ENCODE peak calls at places on chromosomes 7 and 10, in eight cellular contexts. N, I, X, O, H, A, R and U are unnamed samples.

GRCh38 chr7:63073736-63074135 is 924.9 kb upstream of the ZNF722 start:
- DNase-seq in X (no peak), R (peak; percentile 30), I (no peak), N (no peak), H (no peak), A (no peak), O (no peak), U (no peak)

GRCh38 chr7:33495207-33495606 is 365.8 kb downstream of the BBS9 start:
- DNase-seq in X (no peak), O (no peak), R (no peak), H (no peak), I (no peak), A (no peak), N (no peak), U (no peak)

GRCh38 chr10:32744321-32744720 is 213.7 kb downstream of the ITGB1 start:
- DNase-seq in X (no peak), R (no peak), H (no peak), I (no peak), N (peak; percentile 6), A (no peak), O (no peak), U (no peak)

GRCh38 chr7:87628780-87629569 is 777 bp downstream of the RUNDC3B start:
- DNase-seq in N (peak; percentile 8), I (peak; percentile 24), R (no peak), A (peak; percentile 64), X (peak; percentile 19), O (peak; percentile 79), H (peak; percentile 13), U (peak; percentile 49)

GRCh38 chr10:13904053-13904452 is 317.3 kb downstream of the PRPF18 start:
- DNase-seq in R (no peak), N (no peak), A (no peak), H (no peak), O (no peak), I (no peak), X (no peak), U (no peak)

GRCh38 chr7:44145419-44145968 is 4.4 kb upstream of the MYL7 start:
- DNase-seq in R (no peak), H (no peak), A (no peak), I (peak; percentile 66), O (peak; percentile 55), X (no peak), N (no peak), U (no peak)

GRCh38 chr10:116668018-116668417 is 47.3 kb downstream of the PNLIPRP2 start:
- DNase-seq in R (no peak), O (no peak), N (no peak), H (no peak), A (no peak), I (no peak), X (no peak), U (no peak)

GRCh38 chr7:7969306-7970112 is 913 bp downstream of the GLCCI1 start:
- DNase-seq in X (peak; percentile 22), O (peak; percentile 71), A (peak; percentile 70), I (peak; percentile 52), R (no peak), H (peak; percentile 61), N (peak; percentile 32), U (peak; percentile 21)

GRCh38 chr7:81161459-81162075 is 242.7 kb upstream of the SEMA3C start:
- DNase-seq in N (peak; percentile 82), X (no peak), R (no peak), I (no peak), H (no peak), A (no peak), O (no peak), U (no peak)

GRCh38 chr7:78090616-78091015 is 292.0 kb downstream of the PHTF2 start:
- DNase-seq in H (no peak), N (no peak), I (no peak), R (no peak), X (no peak), O (no peak), A (no peak), U (no peak)

GRCh38 chr7:117659453-117660086 is 179.7 kb downstream of the CFTR start:
- DNase-seq in I (no peak), N (no peak), X (no peak), A (no peak), O (no peak), R (no peak), H (no peak), U (no peak)

GRCh38 chr7:44189286-44189992 is at the start of gene GCK:
- DNase-seq in A (no peak), H (no peak), R (no peak), I (no peak), N (no peak), X (no peak), O (no peak), U (no peak)

GRCh38 chr10:69415049-69415448 is 1.7 kb downstream of the TACR2 start:
- DNase-seq in H (no peak), A (no peak), R (no peak), X (no peak), O (no peak), N (no peak), I (no peak), U (no peak)

GRCh38 chr10:69414036-69415018 is 2.4 kb downstream of the TACR2 start:
- DNase-seq in O (no peak), H (no peak), N (no peak), A (no peak), I (no peak), X (no peak), R (no peak), U (no peak)

GRCh38 chr10:69412232-69412631 is 4.5 kb downstream of the TACR2 start:
- DNase-seq in O (no peak), I (no peak), H (no peak), X (no peak), R (no peak), N (no peak), A (no peak), U (no peak)

GRCh38 chr10:69411476-69411875 is 5.2 kb downstream of the TACR2 start:
- DNase-seq in H (no peak), N (no peak), X (peak; percentile 74), R (no peak), A (no peak), O (no peak), I (no peak), U (no peak)

GRCh38 chr10:69413221-69413865 is 3.4 kb downstream of the TACR2 start:
- DNase-seq in R (peak; percentile 85), I (peak; percentile 42), N (peak; percentile 48), O (peak; percentile 76), A (no peak), X (peak; percentile 88), H (peak; percentile 67), U (no peak)
- TF ChIP-seq CTCF in R (peak; percentile 75), I (peak; percentile 41), N (peak; percentile 58), O (peak; percentile 43), A (peak; percentile 74), X (peak; percentile 93), H (peak; percentile 83), U (peak; percentile 29)

GRCh38 chr7:99623091-99623693 is 6.4 kb downstream of the ZSCAN25 start:
- DNase-seq in H (no peak), I (no peak), X (no peak), O (peak; percentile 4), R (peak; percentile 38), N (peak; percentile 64), A (no peak), U (no peak)
- TF ChIP-seq CTCF in H (no peak), I (no peak), X (no peak), O (no peak), R (no peak), N (no peak), A (no peak), U (no peak)

GRCh38 chr10:108632044-108632443 is 1291.3 kb downstream of the XPNPEP1 start:
- DNase-seq in N (no peak), R (no peak), I (no peak), X (no peak), H (no peak), O (no peak), A (no peak), U (no peak)

GRCh38 chr10:108631332-108631731 is 1292.0 kb downstream of the XPNPEP1 start:
- DNase-seq in X (no peak), H (no peak), N (no peak), R (no peak), O (no peak), A (no peak), I (no peak), U (no peak)

GRCh38 chr10:108629843-108630242 is 1293.5 kb downstream of the XPNPEP1 start:
- DNase-seq in H (no peak), A (no peak), X (no peak), N (no peak), R (no peak), O (no peak), I (no peak), U (no peak)
- TF ChIP-seq CTCF in H (no peak), A (no peak), X (no peak), N (no peak), R (no peak), O (no peak), I (no peak), U (no peak)

GRCh38 chr10:15046626-15047025 is 2.9 kb downstream of the OLAH start:
- DNase-seq in H (no peak), I (no peak), X (no peak), N (no peak), A (no peak), O (no peak), R (no peak), U (no peak)

GRCh38 chr10:15038416-15038815 is 5.3 kb upstream of the OLAH start:
- DNase-seq in H (no peak), O (no peak), N (no peak), A (no peak), R (peak; percentile 13), I (no peak), X (no peak), U (no peak)

GRCh38 chr10:15045380-15045779 is 1.6 kb downstream of the OLAH start:
- DNase-seq in R (no peak), H (no peak), I (no peak), O (no peak), A (no peak), X (no peak), N (no peak), U (no peak)

GRCh38 chr10:15037691-15038090 is 6.1 kb upstream of the OLAH start:
- DNase-seq in A (no peak), X (no peak), I (no peak), R (peak; percentile 18), N (no peak), H (no peak), O (no peak), U (no peak)

GRCh38 chr10:15043674-15044073 is at the start of gene OLAH:
- DNase-seq in A (no peak), X (no peak), N (no peak), O (no peak), I (no peak), R (no peak), H (no peak), U (no peak)
- TF ChIP-seq CTCF in A (no peak), X (no peak), N (no peak), O (no peak), I (no peak), R (no peak), H (no peak), U (no peak)

DNA sequence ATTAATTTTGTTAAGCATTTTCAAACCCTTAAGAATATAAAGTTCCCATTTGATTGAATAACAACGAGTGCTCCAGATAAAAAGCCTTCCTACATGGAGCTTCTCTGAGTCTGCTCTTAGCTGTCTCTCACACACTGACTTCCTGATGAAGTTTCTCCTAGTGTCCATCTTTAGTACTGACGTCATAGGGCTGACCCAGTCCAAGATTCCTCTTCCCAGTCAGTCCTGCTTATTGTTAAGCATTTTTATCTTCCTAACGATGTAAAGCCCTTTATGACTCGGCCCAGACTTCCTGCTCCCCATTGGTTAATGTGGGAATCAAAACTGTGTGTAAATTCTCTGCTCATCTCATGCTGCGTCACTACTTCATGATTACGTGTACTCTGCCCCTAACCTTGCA is 398.8 kb downstream of the TFEC start:
- DNase-seq in H (no peak), X (no peak), N (no peak), R (no peak), O (no peak), I (no peak), A (no peak), U (no peak)
- TF ChIP-seq CTCF in H (no peak), X (no peak), N (no peak), R (no peak), O (no peak), I (no peak), A (no peak), U (no peak)